ENCODE peak calls at places on chromosomes 7 and 10, in eight cellular contexts. One of them, this sample, is unnamed.
A peak's percentile ranks its signal among the peaks of the same experiment; 100 is the strongest.

GRCh38 chr7:98300595-98301372 is 19.3 kb downstream of the BRI3 start:
- DNase-seq in skeletal muscle cell: no peak
- DNase-seq in left ventricle myocardium inferior: no peak
- DNase-seq in neural progenitor cell: no peak
- DNase-seq in fibroblast of lung: no peak
- DNase-seq in HFF-Myc: no peak
- DNase-seq in right atrium auricular region: no peak
- DNase-seq in astrocyte: no peak
- DNase-seq in this sample: no peak

GRCh38 chr10:70381491-70382421 is 669 bp downstream of the LRRC20 start:
- DNase-seq in HFF-Myc: no peak
- DNase-seq in neural progenitor cell: peak; percentile 76
- DNase-seq in skeletal muscle cell: no peak
- DNase-seq in right atrium auricular region: peak; percentile 64
- DNase-seq in left ventricle myocardium inferior: peak; percentile 68
- DNase-seq in fibroblast of lung: peak; percentile 28
- DNase-seq in astrocyte: peak; percentile 7
- DNase-seq in this sample: no peak

GRCh38 chr10:105148921-105149320 is 507.8 kb downstream of the SORCS3 start:
- DNase-seq in left ventricle myocardium inferior: no peak
- DNase-seq in astrocyte: peak; percentile 48
- DNase-seq in skeletal muscle cell: no peak
- DNase-seq in HFF-Myc: no peak
- DNase-seq in right atrium auricular region: no peak
- DNase-seq in neural progenitor cell: no peak
- DNase-seq in fibroblast of lung: peak; percentile 60
- DNase-seq in this sample: no peak

GRCh38 chr7:92489634-92490033 is 11.9 kb upstream of the ERVW-1 start:
- DNase-seq in fibroblast of lung: peak; percentile 2
- DNase-seq in left ventricle myocardium inferior: no peak
- DNase-seq in skeletal muscle cell: no peak
- DNase-seq in neural progenitor cell: no peak
- DNase-seq in right atrium auricular region: no peak
- DNase-seq in astrocyte: no peak
- DNase-seq in HFF-Myc: no peak
- DNase-seq in this sample: no peak

GRCh38 chr10:128463991-128464755 is 337.9 kb upstream of the MKI67 start:
- DNase-seq in neural progenitor cell: peak; percentile 57
- DNase-seq in fibroblast of lung: peak; percentile 55
- DNase-seq in skeletal muscle cell: no peak
- DNase-seq in HFF-Myc: no peak
- DNase-seq in astrocyte: peak; percentile 63
- DNase-seq in left ventricle myocardium inferior: peak; percentile 23
- DNase-seq in right atrium auricular region: peak; percentile 78
- DNase-seq in this sample: no peak

GRCh38 chr7:51144178-51144577 is 172.4 kb downstream of the COBL start:
- DNase-seq in skeletal muscle cell: no peak
- DNase-seq in HFF-Myc: no peak
- DNase-seq in right atrium auricular region: no peak
- DNase-seq in neural progenitor cell: no peak
- DNase-seq in left ventricle myocardium inferior: no peak
- DNase-seq in astrocyte: no peak
- DNase-seq in fibroblast of lung: no peak
- DNase-seq in this sample: no peak

GRCh38 chr7:105662998-105663397 is 81.7 kb upstream of the EFCAB10 start:
- DNase-seq in right atrium auricular region: no peak
- DNase-seq in HFF-Myc: no peak
- DNase-seq in neural progenitor cell: no peak
- DNase-seq in fibroblast of lung: no peak
- DNase-seq in left ventricle myocardium inferior: no peak
- DNase-seq in skeletal muscle cell: no peak
- DNase-seq in astrocyte: no peak
- DNase-seq in this sample: no peak

GRCh38 chr7:36084485-36085091 is 68.5 kb upstream of the EEPD1 start:
- DNase-seq in right atrium auricular region: no peak
- DNase-seq in neural progenitor cell: peak; percentile 68
- DNase-seq in fibroblast of lung: peak; percentile 77
- DNase-seq in skeletal muscle cell: peak; percentile 24
- DNase-seq in HFF-Myc: peak; percentile 5
- DNase-seq in left ventricle myocardium inferior: no peak
- DNase-seq in astrocyte: peak; percentile 73
- DNase-seq in this sample: peak; percentile 8

GRCh38 chr7:94272821-94273583 is 121.7 kb upstream of the COL1A2 start:
- DNase-seq in skeletal muscle cell: no peak
- DNase-seq in HFF-Myc: no peak
- DNase-seq in fibroblast of lung: peak; percentile 18
- DNase-seq in astrocyte: peak; percentile 12
- DNase-seq in right atrium auricular region: no peak
- DNase-seq in neural progenitor cell: no peak
- DNase-seq in left ventricle myocardium inferior: no peak
- DNase-seq in this sample: no peak

GRCh38 chr10:7315906-7316305 is 94.9 kb downstream of the SFMBT2 start:
- DNase-seq in left ventricle myocardium inferior: no peak
- DNase-seq in neural progenitor cell: no peak
- DNase-seq in HFF-Myc: no peak
- DNase-seq in right atrium auricular region: no peak
- DNase-seq in fibroblast of lung: no peak
- DNase-seq in skeletal muscle cell: no peak
- DNase-seq in astrocyte: no peak
- DNase-seq in this sample: no peak

GRCh38 chr10:1290071-1290471 is 233.9 kb downstream of the WDR37 start:
- DNase-seq in right atrium auricular region: no peak
- DNase-seq in fibroblast of lung: no peak
- DNase-seq in astrocyte: no peak
- DNase-seq in neural progenitor cell: no peak
- DNase-seq in left ventricle myocardium inferior: no peak
- DNase-seq in HFF-Myc: no peak
- DNase-seq in skeletal muscle cell: no peak
- DNase-seq in this sample: no peak

GRCh38 chr7:18638594-18639452 is 143.3 kb downstream of the HDAC9 start:
- DNase-seq in astrocyte: peak; percentile 37
- DNase-seq in HFF-Myc: peak; percentile 38
- DNase-seq in neural progenitor cell: no peak
- DNase-seq in skeletal muscle cell: peak; percentile 74
- DNase-seq in right atrium auricular region: no peak
- DNase-seq in left ventricle myocardium inferior: no peak
- DNase-seq in fibroblast of lung: peak; percentile 44
- DNase-seq in this sample: peak; percentile 60

GRCh38 chr7:45186261-45186813 is 28.7 kb downstream of the RAMP3 start:
- DNase-seq in left ventricle myocardium inferior: no peak
- DNase-seq in skeletal muscle cell: no peak
- DNase-seq in right atrium auricular region: peak; percentile 46
- DNase-seq in fibroblast of lung: no peak
- DNase-seq in HFF-Myc: no peak
- DNase-seq in astrocyte: no peak
- DNase-seq in neural progenitor cell: no peak
- DNase-seq in this sample: no peak

DNA sequence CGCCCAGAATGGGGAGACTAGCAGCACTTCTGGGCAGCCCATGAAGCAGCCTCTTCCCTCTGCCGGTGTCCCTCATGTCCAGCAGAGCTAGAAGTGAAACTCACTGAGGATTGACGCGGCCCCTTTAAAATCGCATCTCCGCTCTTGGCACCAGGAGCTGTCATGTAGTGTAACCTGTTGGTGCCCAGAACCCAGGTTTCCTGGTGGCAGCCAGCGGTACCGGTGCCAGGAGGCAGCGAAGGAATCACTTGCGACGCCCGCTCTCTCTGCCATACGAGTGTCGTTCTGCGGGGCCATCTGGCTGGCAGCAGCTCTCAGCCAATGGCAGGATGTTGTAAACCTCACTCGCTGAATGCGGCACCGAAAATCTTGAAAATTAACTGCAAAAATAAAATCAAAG is 82.7 kb downstream of the CUX1 start:
- DNase-seq in fibroblast of lung: no peak
- DNase-seq in left ventricle myocardium inferior: peak; percentile 72
- DNase-seq in astrocyte: no peak
- DNase-seq in skeletal muscle cell: no peak
- DNase-seq in right atrium auricular region: no peak
- DNase-seq in HFF-Myc: no peak
- DNase-seq in neural progenitor cell: no peak
- DNase-seq in this sample: no peak
- H3K4me3 ChIP-seq in fibroblast of lung: peak overlapping the region; percentile 35
- H3K4me3 ChIP-seq in left ventricle myocardium inferior: peak overlapping the region; percentile 44
- H3K4me3 ChIP-seq in astrocyte: peak overlapping the region; percentile 25
- H3K4me3 ChIP-seq in skeletal muscle cell: no peak overlapping the region
- H3K4me3 ChIP-seq in right atrium auricular region: peak overlapping the region; percentile 26
- H3K4me3 ChIP-seq in HFF-Myc: peak overlapping the region; percentile 14
- H3K4me3 ChIP-seq in neural progenitor cell: no peak overlapping the region
- H3K4me3 ChIP-seq in this sample: peak overlapping the region; percentile 34

GRCh38 chr7:28329616-28330373 is 82.5 kb upstream of the CREB5 start:
- DNase-seq in astrocyte: no peak
- DNase-seq in fibroblast of lung: no peak
- DNase-seq in HFF-Myc: peak; percentile 51
- DNase-seq in left ventricle myocardium inferior: no peak
- DNase-seq in right atrium auricular region: no peak
- DNase-seq in skeletal muscle cell: no peak
- DNase-seq in neural progenitor cell: no peak
- DNase-seq in this sample: no peak
- H3K4me3 ChIP-seq in astrocyte: no peak overlapping the region
- H3K4me3 ChIP-seq in fibroblast of lung: no peak overlapping the region
- H3K4me3 ChIP-seq in HFF-Myc: no peak overlapping the region
- H3K4me3 ChIP-seq in left ventricle myocardium inferior: no peak overlapping the region
- H3K4me3 ChIP-seq in right atrium auricular region: no peak overlapping the region
- H3K4me3 ChIP-seq in skeletal muscle cell: no peak overlapping the region
- H3K4me3 ChIP-seq in neural progenitor cell: no peak overlapping the region
- H3K4me3 ChIP-seq in this sample: no peak overlapping the region

GRCh38 chr10:30542001-30542861 is 87.3 kb downstream of the LYZL2 start:
- DNase-seq in left ventricle myocardium inferior: no peak
- DNase-seq in skeletal muscle cell: no peak
- DNase-seq in fibroblast of lung: no peak
- DNase-seq in astrocyte: no peak
- DNase-seq in neural progenitor cell: no peak
- DNase-seq in right atrium auricular region: no peak
- DNase-seq in HFF-Myc: no peak
- DNase-seq in this sample: no peak
- H3K4me3 ChIP-seq in left ventricle myocardium inferior: no peak overlapping the region
- H3K4me3 ChIP-seq in skeletal muscle cell: no peak overlapping the region
- H3K4me3 ChIP-seq in fibroblast of lung: no peak overlapping the region
- H3K4me3 ChIP-seq in astrocyte: no peak overlapping the region
- H3K4me3 ChIP-seq in neural progenitor cell: no peak overlapping the region
- H3K4me3 ChIP-seq in right atrium auricular region: no peak overlapping the region
- H3K4me3 ChIP-seq in HFF-Myc: no peak overlapping the region
- H3K4me3 ChIP-seq in this sample: no peak overlapping the region

DNA sequence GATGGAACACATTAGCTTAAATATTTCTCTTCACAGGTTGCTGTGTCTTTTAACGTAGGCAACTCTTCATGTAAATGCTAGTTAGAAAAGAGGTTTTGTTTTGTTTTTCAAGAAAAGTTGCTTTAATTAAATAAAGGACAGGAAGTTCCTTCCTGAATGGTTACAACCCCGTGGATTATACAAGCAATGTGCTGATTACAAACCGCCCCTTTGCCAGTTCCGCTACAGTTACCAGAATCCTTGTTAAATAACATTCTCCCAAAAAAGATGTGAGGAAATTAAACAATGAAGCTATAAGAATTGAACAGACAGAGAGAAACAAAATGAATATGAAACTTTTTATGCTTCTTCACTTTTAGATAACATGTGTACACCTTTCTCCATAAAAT is 75.1 kb downstream of the LYZL2 start:
- DNase-seq in right atrium auricular region: no peak
- DNase-seq in HFF-Myc: no peak
- DNase-seq in left ventricle myocardium inferior: no peak
- DNase-seq in neural progenitor cell: no peak
- DNase-seq in astrocyte: no peak
- DNase-seq in fibroblast of lung: no peak
- DNase-seq in skeletal muscle cell: no peak
- DNase-seq in this sample: no peak
- H3K4me3 ChIP-seq in right atrium auricular region: peak overlapping the region; percentile 34
- H3K4me3 ChIP-seq in HFF-Myc: no peak overlapping the region
- H3K4me3 ChIP-seq in left ventricle myocardium inferior: peak overlapping the region; percentile 51
- H3K4me3 ChIP-seq in neural progenitor cell: no peak overlapping the region
- H3K4me3 ChIP-seq in astrocyte: no peak overlapping the region
- H3K4me3 ChIP-seq in fibroblast of lung: no peak overlapping the region
- H3K4me3 ChIP-seq in skeletal muscle cell: no peak overlapping the region
- H3K4me3 ChIP-seq in this sample: no peak overlapping the region

DNA sequence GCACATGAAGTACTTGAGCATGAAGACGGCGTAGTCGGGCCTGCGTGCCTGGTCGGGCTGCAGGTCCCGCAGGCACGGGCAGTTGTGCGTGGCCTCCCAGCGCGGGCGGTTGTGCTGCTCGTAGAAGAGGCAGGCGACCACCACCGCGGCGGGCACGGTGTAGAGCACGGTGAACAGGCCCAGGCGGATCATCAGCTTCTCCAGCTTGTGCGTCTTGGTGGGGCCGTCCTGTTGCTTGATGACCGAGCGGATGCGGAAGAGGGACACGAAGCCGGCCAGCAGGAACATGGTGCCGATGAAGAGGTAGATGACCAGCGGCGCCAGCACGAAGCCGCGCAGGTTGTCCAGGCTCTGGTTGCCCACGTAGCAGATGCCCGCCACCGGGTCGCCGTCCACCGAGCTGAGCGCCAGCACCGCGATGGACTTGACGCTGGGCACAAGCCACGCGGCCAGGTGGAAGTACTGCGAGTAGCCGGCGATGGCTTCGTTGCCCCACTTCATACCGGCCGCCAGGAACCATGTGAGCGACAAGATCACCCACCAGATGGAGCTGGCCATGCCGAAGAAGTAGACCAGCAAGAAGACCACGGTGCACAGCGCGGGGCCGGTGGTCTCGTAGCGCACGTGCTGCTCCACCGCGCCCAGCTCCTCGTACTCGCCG is 2.3 kb downstream of the FZD8 start:
- DNase-seq in HFF-Myc: no peak
- DNase-seq in skeletal muscle cell: no peak
- DNase-seq in neural progenitor cell: peak; percentile 68
- DNase-seq in left ventricle myocardium inferior: peak; percentile 19
- DNase-seq in astrocyte: peak; percentile 29
- DNase-seq in right atrium auricular region: no peak
- DNase-seq in fibroblast of lung: peak; percentile 46
- DNase-seq in this sample: no peak
- H3K4me3 ChIP-seq in HFF-Myc: no peak overlapping the region
- H3K4me3 ChIP-seq in skeletal muscle cell: peak overlapping the region; percentile 56
- H3K4me3 ChIP-seq in neural progenitor cell: peak overlapping the region; percentile 49
- H3K4me3 ChIP-seq in left ventricle myocardium inferior: peak overlapping the region; percentile 88
- H3K4me3 ChIP-seq in astrocyte: peak overlapping the region; percentile 68
- H3K4me3 ChIP-seq in right atrium auricular region: peak overlapping the region; percentile 79
- H3K4me3 ChIP-seq in fibroblast of lung: peak overlapping the region; percentile 34
- H3K4me3 ChIP-seq in this sample: peak overlapping the region; percentile 72

GRCh38 chr10:116947838-116948529 is 57.0 kb downstream of the SHTN1 start:
- DNase-seq in astrocyte: peak; percentile 53
- DNase-seq in skeletal muscle cell: peak; percentile 4
- DNase-seq in fibroblast of lung: peak; percentile 64
- DNase-seq in neural progenitor cell: no peak
- DNase-seq in HFF-Myc: peak; percentile 21
- DNase-seq in left ventricle myocardium inferior: no peak
- DNase-seq in right atrium auricular region: no peak
- DNase-seq in this sample: no peak
- H3K4me3 ChIP-seq in astrocyte: no peak overlapping the region
- H3K4me3 ChIP-seq in skeletal muscle cell: no peak overlapping the region
- H3K4me3 ChIP-seq in fibroblast of lung: no peak overlapping the region
- H3K4me3 ChIP-seq in neural progenitor cell: no peak overlapping the region
- H3K4me3 ChIP-seq in HFF-Myc: no peak overlapping the region
- H3K4me3 ChIP-seq in left ventricle myocardium inferior: no peak overlapping the region
- H3K4me3 ChIP-seq in right atrium auricular region: no peak overlapping the region
- H3K4me3 ChIP-seq in this sample: no peak overlapping the region

This sample was measured in AG09309.